ENCODE peak calls at places on chromosomes 12 and 14, in nine cellular contexts. One of them, this sample, is unnamed.

GRCh38 chr14:70832536-70833305 is 23.4 kb upstream of the MAP3K9 start:
- DNase-seq in D341Med: no peak
- DNase-seq in chondrocyte: no peak
- DNase-seq in activated T-helper 2 cell treated with anti-CD3 and anti-CD28 coated beads, Interferon-gamma antibody, Interleukin-2, Interleukin-4, amounts not matched to agents 10 μg/mL and 5 μg/mL and 100 μg/mL, durations not matched to agents 14 hours and 24 hours and 36 hours: no peak
- DNase-seq in kidney tubule cell: peak
- DNase-seq in effector memory CD8-positive, alpha-beta T cell: no peak
- DNase-seq in T-helper 2 cell: no peak
- DNase-seq in hepatocyte: no peak
- DNase-seq in ovary: peak
- DNase-seq in this sample: no peak

GRCh38 chr12:48125985-48126384 is 6.8 kb downstream of the PFKM start:
- DNase-seq in effector memory CD8-positive, alpha-beta T cell: no peak
- DNase-seq in T-helper 2 cell: no peak
- DNase-seq in D341Med: no peak
- DNase-seq in ovary: no peak
- DNase-seq in kidney tubule cell: no peak
- DNase-seq in chondrocyte: no peak
- DNase-seq in hepatocyte: no peak
- DNase-seq in activated T-helper 2 cell treated with anti-CD3 and anti-CD28 coated beads, Interferon-gamma antibody, Interleukin-2, Interleukin-4, amounts not matched to agents 10 μg/mL and 5 μg/mL and 100 μg/mL, durations not matched to agents 14 hours and 24 hours and 36 hours: no peak
- DNase-seq in this sample: no peak

GRCh38 chr14:24129410-24129998 is 955 bp upstream of the FITM1 start:
- DNase-seq in activated T-helper 2 cell treated with anti-CD3 and anti-CD28 coated beads, Interferon-gamma antibody, Interleukin-2, Interleukin-4, amounts not matched to agents 10 μg/mL and 5 μg/mL and 100 μg/mL, durations not matched to agents 14 hours and 24 hours and 36 hours: no peak
- DNase-seq in ovary: no peak
- DNase-seq in effector memory CD8-positive, alpha-beta T cell: no peak
- DNase-seq in kidney tubule cell: no peak
- DNase-seq in hepatocyte: no peak
- DNase-seq in chondrocyte: no peak
- DNase-seq in T-helper 2 cell: no peak
- DNase-seq in D341Med: no peak
- DNase-seq in this sample: no peak

GRCh38 chr12:25785164-25785563 is 173.3 kb upstream of the RASSF8 start:
- DNase-seq in T-helper 2 cell: no peak
- DNase-seq in ovary: no peak
- DNase-seq in D341Med: no peak
- DNase-seq in effector memory CD8-positive, alpha-beta T cell: no peak
- DNase-seq in chondrocyte: no peak
- DNase-seq in activated T-helper 2 cell treated with anti-CD3 and anti-CD28 coated beads, Interferon-gamma antibody, Interleukin-2, Interleukin-4, amounts not matched to agents 10 μg/mL and 5 μg/mL and 100 μg/mL, durations not matched to agents 14 hours and 24 hours and 36 hours: no peak
- DNase-seq in hepatocyte: no peak
- DNase-seq in kidney tubule cell: no peak
- DNase-seq in this sample: no peak

GRCh38 chr14:77508249-77508648 is 9.6 kb upstream of the ISM2 start:
- DNase-seq in hepatocyte: no peak
- DNase-seq in effector memory CD8-positive, alpha-beta T cell: no peak
- DNase-seq in activated T-helper 2 cell treated with anti-CD3 and anti-CD28 coated beads, Interferon-gamma antibody, Interleukin-2, Interleukin-4, amounts not matched to agents 10 μg/mL and 5 μg/mL and 100 μg/mL, durations not matched to agents 14 hours and 24 hours and 36 hours: no peak
- DNase-seq in kidney tubule cell: peak
- DNase-seq in chondrocyte: no peak
- DNase-seq in T-helper 2 cell: no peak
- DNase-seq in ovary: no peak
- DNase-seq in D341Med: no peak
- DNase-seq in this sample: no peak

GRCh38 chr12:10354502-10354901 is 35.3 kb downstream of the KLRK1 start:
- DNase-seq in hepatocyte: peak
- DNase-seq in chondrocyte: no peak
- DNase-seq in T-helper 2 cell: no peak
- DNase-seq in effector memory CD8-positive, alpha-beta T cell: no peak
- DNase-seq in ovary: no peak
- DNase-seq in D341Med: no peak
- DNase-seq in activated T-helper 2 cell treated with anti-CD3 and anti-CD28 coated beads, Interferon-gamma antibody, Interleukin-2, Interleukin-4, amounts not matched to agents 10 μg/mL and 5 μg/mL and 100 μg/mL, durations not matched to agents 14 hours and 24 hours and 36 hours: no peak
- DNase-seq in kidney tubule cell: peak
- DNase-seq in this sample: no peak

GRCh38 chr12:122009741-122010140 is 11.9 kb upstream of the BCL7A start:
- DNase-seq in D341Med: no peak
- DNase-seq in kidney tubule cell: no peak
- DNase-seq in activated T-helper 2 cell treated with anti-CD3 and anti-CD28 coated beads, Interferon-gamma antibody, Interleukin-2, Interleukin-4, amounts not matched to agents 10 μg/mL and 5 μg/mL and 100 μg/mL, durations not matched to agents 14 hours and 24 hours and 36 hours: no peak
- DNase-seq in chondrocyte: peak
- DNase-seq in effector memory CD8-positive, alpha-beta T cell: no peak
- DNase-seq in ovary: no peak
- DNase-seq in T-helper 2 cell: no peak
- DNase-seq in hepatocyte: no peak
- DNase-seq in this sample: no peak

GRCh38 chr14:101193845-101194355 is 290.4 kb upstream of the RTL1 start:
- DNase-seq in D341Med: peak
- DNase-seq in activated T-helper 2 cell treated with anti-CD3 and anti-CD28 coated beads, Interferon-gamma antibody, Interleukin-2, Interleukin-4, amounts not matched to agents 10 μg/mL and 5 μg/mL and 100 μg/mL, durations not matched to agents 14 hours and 24 hours and 36 hours: no peak
- DNase-seq in ovary: no peak
- DNase-seq in kidney tubule cell: no peak
- DNase-seq in effector memory CD8-positive, alpha-beta T cell: no peak
- DNase-seq in hepatocyte: no peak
- DNase-seq in chondrocyte: no peak
- DNase-seq in T-helper 2 cell: no peak
- DNase-seq in this sample: no peak

GRCh38 chr12:11863478-11863906 is 207.2 kb upstream of the BCL2L14 start:
- DNase-seq in T-helper 2 cell: no peak
- DNase-seq in chondrocyte: no peak
- DNase-seq in kidney tubule cell: no peak
- DNase-seq in activated T-helper 2 cell treated with anti-CD3 and anti-CD28 coated beads, Interferon-gamma antibody, Interleukin-2, Interleukin-4, amounts not matched to agents 10 μg/mL and 5 μg/mL and 100 μg/mL, durations not matched to agents 14 hours and 24 hours and 36 hours: no peak
- DNase-seq in ovary: peak
- DNase-seq in hepatocyte: peak
- DNase-seq in effector memory CD8-positive, alpha-beta T cell: no peak
- DNase-seq in D341Med: no peak
- DNase-seq in this sample: no peak

GRCh38 chr14:77376380-77376770 is 519 bp downstream of the TMED8 start:
- DNase-seq in activated T-helper 2 cell treated with anti-CD3 and anti-CD28 coated beads, Interferon-gamma antibody, Interleukin-2, Interleukin-4, amounts not matched to agents 10 μg/mL and 5 μg/mL and 100 μg/mL, durations not matched to agents 14 hours and 24 hours and 36 hours: no peak
- DNase-seq in effector memory CD8-positive, alpha-beta T cell: no peak
- DNase-seq in ovary: peak
- DNase-seq in T-helper 2 cell: peak
- DNase-seq in hepatocyte: no peak
- DNase-seq in D341Med: no peak
- DNase-seq in kidney tubule cell: no peak
- DNase-seq in chondrocyte: no peak
- DNase-seq in this sample: peak

GRCh38 chr12:89351489-89352241 is 636 bp downstream of the DUSP6 start:
- DNase-seq in activated T-helper 2 cell treated with anti-CD3 and anti-CD28 coated beads, Interferon-gamma antibody, Interleukin-2, Interleukin-4, amounts not matched to agents 10 μg/mL and 5 μg/mL and 100 μg/mL, durations not matched to agents 14 hours and 24 hours and 36 hours: no peak
- DNase-seq in D341Med: peak
- DNase-seq in kidney tubule cell: peak
- DNase-seq in ovary: peak
- DNase-seq in T-helper 2 cell: no peak
- DNase-seq in effector memory CD8-positive, alpha-beta T cell: peak
- DNase-seq in chondrocyte: peak
- DNase-seq in hepatocyte: peak
- DNase-seq in this sample: peak